ENCODE peak calls at places on chromosomes 4 and X, in five cellular contexts. P, A, H, F and V are unnamed samples.

GRCh38 chr4:128574706-128575105 is 234.8 kb upstream of the JADE1 start:
- DNase-seq in P (peak), H (peak), A (peak), F (peak), V (peak)

GRCh38 chr4:76095568-76095967 is 21.1 kb downstream of the ART3 start:
- DNase-seq in A (no peak), H (no peak), P (peak), F (no peak), V (no peak)

GRCh38 chr4:56958111-56958517 is 19.3 kb downstream of the NOA1 start:
- DNase-seq in A (no peak), H (no peak), F (peak), P (peak), V (no peak)

GRCh38 chrX:153920546-153920945 is 5.5 kb downstream of the ARHGAP4 start:
- DNase-seq in P (no peak), H (no peak), A (no peak), F (no peak), V (no peak)

GRCh38 chr4:107691378-107691777 is 28.7 kb downstream of the PAPSS1 start:
- DNase-seq in F (no peak), H (no peak), P (no peak), A (no peak), V (no peak)

GRCh38 chr4:188030401-188030800 is 34.8 kb downstream of the ZFP42 start:
- DNase-seq in A (no peak), P (no peak), H (no peak), F (no peak), V (no peak)

GRCh38 chr4:83074086-83074704 is 39.2 kb downstream of the COPS4 start:
- DNase-seq in H (peak), F (no peak), P (peak), A (peak), V (peak)

GRCh38 chr4:2936773-2937145 is 26.4 kb downstream of the NOP14 start:
- DNase-seq in F (peak), H (no peak), A (no peak), P (peak), V (no peak)

GRCh38 chrX:110858565-110858964 is 62.9 kb upstream of the CHRDL1 start:
- DNase-seq in F (no peak), P (no peak), A (no peak), H (no peak), V (no peak)

GRCh38 chr4:81118086-81118485 is 87.6 kb downstream of the BMP3 start:
- DNase-seq in H (no peak), P (no peak), F (no peak), A (no peak), V (no peak)

GRCh38 chr4:178316211-178316610 is 874.0 kb upstream of the AGA start:
- DNase-seq in F (no peak), A (peak), H (no peak), P (no peak), V (peak)

GRCh38 chr4:173185832-173186545 is 17.4 kb downstream of the GALNT7 start:
- DNase-seq in F (no peak), P (no peak), H (no peak), A (no peak), V (no peak)

GRCh38 chr4:81040175-81040659 is 9.7 kb downstream of the BMP3 start:
- DNase-seq in A (peak), H (peak), P (peak), F (no peak), V (peak)

GRCh38 chrX:13658602-13659001 is 5.7 kb downstream of the TCEANC start:
- DNase-seq in F (no peak), H (peak), A (peak), P (peak), V (peak)

GRCh38 chr4:31998807-31999206 is 1278.6 kb downstream of the PCDH7 start:
- DNase-seq in P (no peak), F (no peak), A (no peak), H (no peak), V (no peak)
- H3K4me3 ChIP-seq in P (no peak), F (no peak), A (no peak), H (no peak), V (no peak)

GRCh38 chr4:8291036-8291682 is 21.6 kb downstream of the HTRA3 start:
- DNase-seq in P (no peak), A (no peak), H (no peak), F (peak), V (no peak)

GRCh38 chr4:8292388-8293107 is 23.0 kb downstream of the HTRA3 start:
- DNase-seq in P (no peak), H (no peak), F (peak), A (no peak), V (no peak)

GRCh38 chr4:8290701-8290970 is 21.1 kb downstream of the HTRA3 start:
- DNase-seq in A (no peak), F (peak), P (no peak), H (no peak), V (no peak)

GRCh38 chr4:8293131-8293975 is 23.8 kb downstream of the HTRA3 start:
- DNase-seq in A (no peak), P (no peak), F (peak), H (no peak), V (no peak)

GRCh38 chr4:8291701-8292387 is 22.3 kb downstream of the HTRA3 start:
- DNase-seq in P (no peak), A (no peak), F (peak), H (no peak), V (no peak)
- H3K4me3 ChIP-seq in P (no peak), A (no peak), F (no peak), H (no peak), V (no peak)

DNA sequence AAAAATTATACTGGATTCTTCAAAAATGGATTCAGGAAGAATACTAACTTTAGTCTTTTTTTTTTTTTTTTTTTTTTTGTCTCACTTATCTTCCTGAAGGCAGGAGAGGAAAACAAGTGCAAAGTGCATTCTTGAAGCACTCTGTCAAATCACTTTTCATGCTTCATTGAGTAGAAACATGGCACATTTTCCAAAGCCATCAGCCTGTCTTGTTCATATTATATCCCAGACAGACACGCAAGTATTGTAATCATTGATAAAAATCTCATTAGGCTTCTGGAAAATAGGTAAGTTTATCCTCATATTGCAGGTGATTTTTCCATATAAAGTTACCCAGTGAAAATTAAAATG is 1.3 kb downstream of the BBS12 start:
- DNase-seq in A (no peak), F (no peak), H (no peak), P (no peak), V (no peak)
- H3K4me3 ChIP-seq in A (peak), F (no peak), H (peak), P (peak), V (no peak)

GRCh38 chrX:28590394-28590793 is 3.1 kb downstream of the IL1RAPL1 start:
- DNase-seq in A (no peak), P (no peak), H (no peak), F (no peak), V (no peak)
- H3K4me3 ChIP-seq in A (no peak), P (no peak), H (no peak), F (no peak), V (no peak)